ENCODE peak calls at places on chromosome 6, in seven cellular contexts. O, Q, N, A, G, C and S are unnamed samples.

GRCh38 chr6:43934803-43935602 is 165.0 kb downstream of the VEGFA start:
- DNase-seq in O (no peak), Q (no peak), C (no peak), A (no peak), G (no peak), N (no peak), S (no peak)

GRCh38 chr6:169915769-169916550 is 164.5 kb downstream of the ERMARD start:
- DNase-seq in G (no peak), A (no peak), C (no peak), Q (no peak), N (no peak), O (no peak), S (no peak)

GRCh38 chr6:84774174-84775158 is 10.1 kb upstream of the TBX18 start:
- DNase-seq in C (peak; percentile 80), A (peak; percentile 51), N (no peak), G (peak; percentile 71), Q (peak; percentile 62), O (no peak), S (peak; percentile 70)

GRCh38 chr6:90610291-90610670 is 23.4 kb upstream of the MAP3K7 start:
- DNase-seq in Q (no peak), O (no peak), C (no peak), G (no peak), A (no peak), N (no peak), S (peak; percentile 23)

GRCh38 chr6:139695361-139695760 is 320.9 kb upstream of the CITED2 start:
- DNase-seq in G (no peak), Q (no peak), N (no peak), C (no peak), O (no peak), A (no peak), S (no peak)

GRCh38 chr6:99294786-99295185 is 54.7 kb downstream of the FAXC start:
- DNase-seq in C (no peak), A (no peak), G (no peak), O (no peak), N (no peak), Q (no peak), S (no peak)

GRCh38 chr6:104638841-104639290 is 220.9 kb downstream of the HACE1 start:
- DNase-seq in Q (no peak), A (peak; percentile 73), N (no peak), O (no peak), C (no peak), G (no peak), S (no peak)

GRCh38 chr6:93792751-93793150 is 373.4 kb upstream of the EPHA7 start:
- DNase-seq in A (peak; percentile 69), O (no peak), G (no peak), C (no peak), N (no peak), Q (no peak), S (no peak)

GRCh38 chr6:136547336-136547735 is 2.9 kb downstream of the MAP7 start:
- DNase-seq in Q (no peak), G (peak; percentile 41), C (no peak), A (peak; percentile 60), O (no peak), N (no peak), S (no peak)

GRCh38 chr6:55882731-55883595 is 7.6 kb upstream of the BMP5 start:
- DNase-seq in C (no peak), G (peak; percentile 59), N (no peak), Q (no peak), O (no peak), A (peak; percentile 87), S (no peak)

GRCh38 chr6:143999406-143999805 is 8.7 kb downstream of the PLAGL1 start:
- DNase-seq in N (no peak), Q (no peak), C (no peak), G (no peak), O (no peak), A (peak; percentile 88), S (no peak)

GRCh38 chr6:169869301-169869700 is 117.9 kb downstream of the ERMARD start:
- DNase-seq in N (no peak), Q (no peak), C (no peak), A (no peak), O (no peak), G (no peak), S (no peak)

GRCh38 chr6:135586844-135587243 is 89.3 kb upstream of the AHI1 start:
- DNase-seq in G (no peak), N (no peak), A (no peak), Q (no peak), C (no peak), O (no peak), S (no peak)

GRCh38 chr6:153051801-153052200 is 49.3 kb upstream of the MTRF1L start:
- DNase-seq in N (no peak), C (no peak), A (peak; percentile 55), G (no peak), O (no peak), Q (no peak), S (no peak)

GRCh38 chr6:34556031-34556471 is at the start of gene SPDEF:
- DNase-seq in O (no peak), A (no peak), N (no peak), G (no peak), C (no peak), Q (no peak), S (no peak)

GRCh38 chr6:35391240-35391968 is 49.0 kb downstream of the PPARD start:
- DNase-seq in N (no peak), A (peak; percentile 87), Q (no peak), G (peak; percentile 83), C (no peak), O (peak; percentile 18), S (no peak)

GRCh38 chr6:18978330-18979128 is 591.4 kb downstream of the RNF144B start:
- DNase-seq in N (no peak), Q (no peak), G (peak; percentile 18), O (no peak), C (peak; percentile 27), A (no peak), S (peak; percentile 67)

GRCh38 chr6:108608453-108609275 is 47.9 kb downstream of the FOXO3 start:
- DNase-seq in A (peak; percentile 53), O (no peak), Q (no peak), C (no peak), G (no peak), N (no peak), S (no peak)

GRCh38 chr6:41040911-41041536 is 1.2 kb upstream of the TSPO2 start:
- DNase-seq in C (no peak), Q (no peak), A (no peak), O (no peak), N (no peak), G (no peak), S (no peak)

GRCh38 chr6:41966961-41967311 is 25.3 kb upstream of the CCND3 start:
- DNase-seq in Q (no peak), N (no peak), A (peak; percentile 32), O (no peak), G (peak; percentile 72), C (peak; percentile 47), S (peak; percentile 35)

GRCh38 chr6:119090256-119090655 is 11.8 kb upstream of the FAM184A start:
- DNase-seq in N (no peak), O (no peak), A (no peak), G (no peak), C (peak; percentile 46), Q (no peak), S (no peak)

GRCh38 chr6:25094726-25095125 is 159.0 kb upstream of the RIPOR2 start:
- DNase-seq in O (no peak), N (no peak), Q (no peak), C (no peak), A (no peak), G (no peak), S (no peak)

GRCh38 chr6:63685453-63686379 is 50.1 kb downstream of the PHF3 start:
- DNase-seq in O (no peak), N (no peak), Q (no peak), C (no peak), G (no peak), A (no peak), S (no peak)

GRCh38 chr6:99177736-99178135 is 171.7 kb downstream of the FAXC start:
- DNase-seq in C (no peak), A (no peak), N (no peak), O (no peak), G (no peak), Q (no peak), S (no peak)

GRCh38 chr6:166619912-166620311 is 7.1 kb downstream of the RPS6KA2 start:
- DNase-seq in G (peak; percentile 75), Q (peak; percentile 71), C (no peak), A (peak; percentile 98), N (no peak), O (no peak), S (no peak)

GRCh38 chr6:86969573-86969972 is 32.2 kb downstream of the HTR1E start:
- DNase-seq in Q (no peak), C (no peak), G (peak; percentile 60), A (peak; percentile 1), O (no peak), N (no peak), S (no peak)

GRCh38 chr6:88124925-88125557 is 41.1 kb downstream of the CNR1 start:
- DNase-seq in A (peak; percentile 43), N (no peak), G (no peak), C (no peak), O (no peak), Q (no peak), S (no peak)

GRCh38 chr6:25842526-25842925 is 10.7 kb upstream of the SLC17A1 start:
- DNase-seq in O (no peak), Q (no peak), N (no peak), C (no peak), A (no peak), G (no peak), S (no peak)

GRCh38 chr6:119147101-119148053 is 68.9 kb upstream of the FAM184A start:
- DNase-seq in G (peak; percentile 97), O (no peak), Q (peak; percentile 80), N (peak; percentile 60), C (no peak), A (peak; percentile 100), S (no peak)

GRCh38 chr6:113291751-113292445 is 565.2 kb upstream of the MARCKS start:
- DNase-seq in C (no peak), A (peak; percentile 24), Q (no peak), G (no peak), O (no peak), N (no peak), S (no peak)

GRCh38 chr6:7541175-7542064 is at the start of gene DSP:
- DNase-seq in O (no peak), C (peak; percentile 77), G (peak; percentile 79), N (peak; percentile 11), A (no peak), Q (no peak), S (peak; percentile 61)

GRCh38 chr6:10418862-10419748 is 4.2 kb upstream of the TFAP2A start:
- DNase-seq in N (no peak), G (peak; percentile 77), O (no peak), A (no peak), C (peak; percentile 62), Q (no peak), S (no peak)